ENCODE peak calls at places on chromosomes 3 and 15, in four cellular contexts. G is left colon, I is natural killer cell, C is HS-5. Z is an unnamed sample.

GRCh38 chr3:150222190-150222548 is 185.9 kb upstream of the TSC22D2 start:
- DNase-seq in G (no peak), I (no peak), C (no peak), Z (no peak)

GRCh38 chr15:98881526-98882517 is 125.8 kb downstream of the PGPEP1L start:
- DNase-seq in G (peak), I (no peak), C (no peak), Z (no peak)

GRCh38 chr3:170815340-170815739 is 54.7 kb downstream of the RPL22L1 start:
- DNase-seq in G (peak), I (no peak), C (no peak), Z (peak)

GRCh38 chr3:179977356-179977755 is 59.4 kb downstream of the PEX5L start:
- DNase-seq in G (no peak), I (no peak), C (no peak), Z (no peak)

GRCh38 chr3:46571684-46572083 is 5.6 kb upstream of the LRRC2 start:
- DNase-seq in G (no peak), I (no peak), C (no peak), Z (no peak)

GRCh38 chr15:100768501-100768931 is 111.1 kb upstream of the ALDH1A3 start:
- DNase-seq in G (no peak), I (no peak), C (no peak), Z (no peak)

GRCh38 chr15:42191610-42192346 is 16.3 kb downstream of the VPS39 start:
- DNase-seq in G (no peak), I (no peak), C (no peak), Z (no peak)

GRCh38 chr3:53153267-53153823 is 7.7 kb upstream of the PRKCD start:
- DNase-seq in G (no peak), I (no peak), C (no peak), Z (no peak)

GRCh38 chr3:52809821-52810377 is 15.3 kb downstream of the ITIH3 start:
- DNase-seq in G (no peak), I (no peak), C (no peak), Z (no peak)

GRCh38 chr15:73305331-73306211 is 63.2 kb downstream of the HCN4 start:
- DNase-seq in G (peak), I (no peak), C (no peak), Z (peak)

Z was measured in transverse colon.